ENCODE peak calls at places on chromosomes 11 and 22, in seven cellular contexts. F, N, G, B, V, O and C are unnamed samples.

GRCh38 chr11:1854132-1854948 is 1.5 kb downstream of the LSP1 start:
- DNase-seq in N (no peak), O (no peak), G (no peak), V (no peak), F (no peak), B (no peak), C (no peak)

GRCh38 chr11:4187055-4187988 is 92.7 kb downstream of the RRM1 start:
- DNase-seq in B (peak), G (peak), F (peak), V (peak), N (peak), O (peak), C (peak)

GRCh38 chr22:20206709-20207215 is 55.9 kb upstream of the CCDC188 start:
- DNase-seq in G (no peak), O (no peak), N (peak), V (peak), B (no peak), F (no peak), C (no peak)

GRCh38 chr22:23692598-23693291 is 1.9 kb downstream of the RGL4 start:
- DNase-seq in O (no peak), B (no peak), N (no peak), V (no peak), F (no peak), G (no peak), C (no peak)

GRCh38 chr11:34356576-34356917 is 1.3 kb downstream of the ABTB2 start:
- DNase-seq in B (no peak), N (peak), O (no peak), V (no peak), F (no peak), G (no peak), C (no peak)

GRCh38 chr22:26576026-26576680 is 13.8 kb downstream of the TPST2 start:
- DNase-seq in N (peak), F (no peak), V (no peak), G (no peak), O (no peak), B (no peak), C (no peak)

GRCh38 chr22:24957043-24957442 is 4.5 kb downstream of the KIAA1671 start:
- DNase-seq in F (no peak), B (no peak), V (no peak), O (no peak), G (no peak), N (no peak), C (no peak)

GRCh38 chr11:96426356-96427103 is 36.7 kb downstream of the JRKL start:
- DNase-seq in V (peak), N (peak), G (no peak), O (no peak), B (peak), F (no peak), C (peak)

GRCh38 chr11:16873289-16873688 is 134.8 kb downstream of the C11orf58 start:
- DNase-seq in N (no peak), B (no peak), F (no peak), O (no peak), V (no peak), G (no peak), C (no peak)

GRCh38 chr11:128843198-128843766 is 23.8 kb downstream of the KCNJ1 start:
- DNase-seq in N (no peak), O (no peak), V (no peak), G (no peak), B (no peak), F (no peak), C (no peak)

GRCh38 chr11:1010551-1011319 is 25.8 kb downstream of the MUC6 start:
- DNase-seq in V (peak), F (no peak), N (no peak), O (no peak), B (no peak), G (no peak), C (no peak)

GRCh38 chr11:43756575-43756974 is 76.0 kb downstream of the HSD17B12 start:
- DNase-seq in B (no peak), N (peak), F (no peak), G (no peak), V (no peak), O (no peak), C (no peak)

GRCh38 chr11:18699848-18700261 is 1.3 kb downstream of the TMEM86A start:
- DNase-seq in G (no peak), B (no peak), V (no peak), O (no peak), N (no peak), F (no peak), C (no peak)

GRCh38 chr11:129637473-129637872 is 178.2 kb upstream of the TMEM45B start:
- DNase-seq in V (no peak), N (no peak), O (no peak), F (no peak), G (no peak), B (no peak), C (no peak)

GRCh38 chr22:46084943-46085830 is 65.1 kb upstream of the PPARA start:
- DNase-seq in N (peak), G (no peak), F (no peak), V (peak), B (no peak), O (no peak), C (no peak)

GRCh38 chr11:110121204-110121603 is 28.0 kb downstream of the ZC3H12C start:
- DNase-seq in B (no peak), V (no peak), G (no peak), N (peak), O (no peak), F (no peak), C (no peak)

GRCh38 chr11:6599449-6599848 is 4.0 kb downstream of the RRP8 start:
- DNase-seq in O (no peak), N (no peak), B (no peak), V (no peak), F (no peak), G (no peak), C (no peak)

GRCh38 chr11:125451400-125452124 is 44.5 kb downstream of the FEZ1 start:
- DNase-seq in G (peak), B (no peak), V (peak), N (no peak), O (peak), F (no peak), C (peak)

GRCh38 chr22:27139935-27140493 is 482.6 kb downstream of the MIAT start:
- DNase-seq in O (no peak), B (no peak), V (no peak), N (peak), G (no peak), F (no peak), C (no peak)

GRCh38 chr11:103499710-103500340 is 390.6 kb downstream of the DYNC2H1 start:
- DNase-seq in N (no peak), V (no peak), G (no peak), O (no peak), F (no peak), B (no peak), C (no peak)

GRCh38 chr11:24759742-24760141 is 262.9 kb downstream of the LUZP2 start:
- DNase-seq in V (no peak), O (no peak), F (no peak), B (no peak), N (no peak), G (no peak), C (no peak)

GRCh38 chr22:20431520-20432237 is 5.9 kb downstream of the SCARF2 start:
- DNase-seq in F (no peak), N (no peak), V (no peak), G (peak), O (no peak), B (no peak), C (no peak)

GRCh38 chr22:19703869-19704268 is 10.4 kb upstream of the SEPTIN5 start:
- DNase-seq in B (no peak), G (no peak), V (no peak), F (no peak), O (no peak), N (no peak), C (no peak)

GRCh38 chr22:25167082-25167481 is 32.6 kb upstream of the CRYBB3 start:
- DNase-seq in V (no peak), G (no peak), F (no peak), O (no peak), N (no peak), B (peak), C (no peak)

GRCh38 chr22:32904044-32904443 is 102.5 kb downstream of the TIMP3 start:
- DNase-seq in V (no peak), F (no peak), B (peak), N (peak), G (no peak), O (no peak), C (peak)

GRCh38 chr11:36156486-36157150 is 132.6 kb downstream of the COMMD9 start:
- DNase-seq in V (no peak), O (no peak), F (no peak), N (no peak), G (no peak), B (no peak), C (no peak)

GRCh38 chr22:46060292-46061123 is 83.5 kb upstream of the WNT7B start:
- DNase-seq in B (no peak), N (no peak), O (no peak), F (no peak), V (peak), G (no peak), C (no peak)

GRCh38 chr11:59552844-59553243 is 41.5 kb downstream of the OR4D9 start:
- DNase-seq in N (no peak), F (no peak), O (no peak), B (no peak), V (no peak), G (no peak), C (no peak)